ENCODE peak calls at places on chromosomes 11 and 22, in four cellular contexts. B is mucosa of descending colon, C is GM23338, X is suprapubic skin. W is an unnamed sample.
A peak's percentile ranks its signal among the peaks of the same experiment; 100 is the strongest.

GRCh38 chr22:35071784-35072183 is 5.8 kb downstream of the ISX start:
- DNase-seq in B (no peak), C (no peak), X (no peak), W (no peak)

GRCh38 chr11:94493146-94493442 is 550 bp downstream of the MRE11 start:
- DNase-seq in B (no peak), C (no peak), X (no peak), W (no peak)

GRCh38 chr22:43155789-43156188 is 4.4 kb downstream of the TSPO start:
- DNase-seq in B (peak; percentile 64), C (no peak), X (no peak), W (no peak)

GRCh38 chr22:41531422-41531727 is 12.9 kb downstream of the POLR3H start:
- DNase-seq in B (no peak), C (no peak), X (no peak), W (no peak)

GRCh38 chr11:27718346-27718852 is 18.1 kb upstream of the BDNF start:
- DNase-seq in B (no peak), C (peak; percentile 93), X (no peak), W (no peak)

GRCh38 chr22:49056301-49056700 is 771.4 kb downstream of the BRD1 start:
- DNase-seq in B (no peak), C (no peak), X (no peak), W (no peak)

GRCh38 chr11:121479355-121479754 is 26.6 kb upstream of the SORL1-AS1 start:
- DNase-seq in B (no peak), C (peak; percentile 81), X (no peak), W (no peak)

GRCh38 chr11:120125005-120125404 is 12.9 kb downstream of the TRIM29 start:
- DNase-seq in B (peak; percentile 47), C (no peak), X (peak; percentile 83), W (peak; percentile 25)

GRCh38 chr22:48262596-48263430 is 1500.4 kb downstream of the TBC1D22A start:
- DNase-seq in B (no peak), C (no peak), X (peak; percentile 38), W (no peak)

GRCh38 chr22:20604776-20605221 is 97.4 kb downstream of the MED15 start:
- DNase-seq in B (no peak), C (peak; percentile 10), X (no peak), W (no peak)

GRCh38 chr11:118980191-118980881 is 8.8 kb downstream of the FOXR1 start:
- DNase-seq in B (peak; percentile 58), C (peak; percentile 85), X (no peak), W (no peak)

GRCh38 chr11:102495161-102496042 is 35.1 kb downstream of the MMP7 start:
- DNase-seq in B (no peak), C (peak; percentile 90), X (no peak), W (no peak)
- TF ChIP-seq CTCF in B (peak; percentile 51), C (peak; percentile 73), X (peak; percentile 69), W (peak; percentile 74)

GRCh38 chr11:826836-827145 is 928 bp upstream of the CRACR2B start:
- DNase-seq in B (peak; percentile 76), C (no peak), X (no peak), W (no peak)

GRCh38 chr11:824942-825341 is 2.8 kb upstream of the CRACR2B start:
- DNase-seq in B (no peak), C (no peak), X (no peak), W (no peak)

GRCh38 chr11:824292-824880 is 3.3 kb upstream of the CRACR2B start:
- DNase-seq in B (peak; percentile 83), C (no peak), X (no peak), W (no peak)

GRCh38 chr11:827146-827860 is 416 bp upstream of the CRACR2B start:
- DNase-seq in B (peak; percentile 83), C (peak; percentile 87), X (no peak), W (no peak)

GRCh38 chr11:825366-826231 is 2.1 kb upstream of the CRACR2B start:
- DNase-seq in B (peak; percentile 80), C (no peak), X (no peak), W (no peak)
- H3K4me1 ChIP-seq in B (peaks cover 68% of the 10 kb centered on the region), C (peaks cover 20% of the 10 kb centered on the region), X (peaks cover 74% of the 10 kb centered on the region), W (peaks cover 72% of the 10 kb centered on the region)

GRCh38 chr22:22460635-22461034 is 47.9 kb downstream of the ZNF280B start:
- DNase-seq in B (no peak), C (peak; percentile 47), X (no peak), W (no peak)
- TF ChIP-seq CTCF in B (no peak), C (no peak), X (no peak), W (peak; percentile 40)

GRCh38 chr11:1869427-1870325 is 16.8 kb downstream of the LSP1 start:
- DNase-seq in B (peak; percentile 52), C (peak; percentile 31), X (no peak), W (peak; percentile 39)

GRCh38 chr11:1871531-1871930 is 18.6 kb downstream of the LSP1 start:
- DNase-seq in B (peak; percentile 45), C (no peak), X (no peak), W (peak; percentile 38)

GRCh38 chr11:1870721-1871466 is 18.0 kb downstream of the LSP1 start:
- DNase-seq in B (peak; percentile 59), C (peak; percentile 21), X (no peak), W (peak; percentile 74)

GRCh38 chr11:1868636-1869291 is 15.9 kb downstream of the LSP1 start:
- DNase-seq in B (peak; percentile 64), C (no peak), X (no peak), W (peak; percentile 31)

GRCh38 chr11:1870326-1870696 is 17.4 kb downstream of the LSP1 start:
- DNase-seq in B (peak; percentile 46), C (no peak), X (no peak), W (peak; percentile 25)
- H3K4me1 ChIP-seq in B (peaks cover 4% of the 10 kb centered on the region), C (no peaks in the 10 kb centered on the region), X (peaks cover 77% of the 10 kb centered on the region), W (peaks cover 18% of the 10 kb centered on the region)

GRCh38 chr11:445765-446588 is 4.1 kb upstream of the PTDSS2 start:
- DNase-seq in B (peak; percentile 84), C (no peak), X (no peak), W (peak; percentile 49)
- TF ChIP-seq CTCF in B (no peak), C (no peak), X (no peak), W (no peak)

GRCh38 chr22:38316340-38317236 is 645 bp downstream of the CSNK1E start:
- DNase-seq in B (peak; percentile 79), C (peak; percentile 60), X (no peak), W (peak; percentile 77)
- H3K4me1 ChIP-seq in B (peaks cover 20% of the 10 kb centered on the region), C (peaks cover 68% of the 10 kb centered on the region), X (peaks cover 68% of the 10 kb centered on the region), W (peaks cover 57% of the 10 kb centered on the region)

DNA sequence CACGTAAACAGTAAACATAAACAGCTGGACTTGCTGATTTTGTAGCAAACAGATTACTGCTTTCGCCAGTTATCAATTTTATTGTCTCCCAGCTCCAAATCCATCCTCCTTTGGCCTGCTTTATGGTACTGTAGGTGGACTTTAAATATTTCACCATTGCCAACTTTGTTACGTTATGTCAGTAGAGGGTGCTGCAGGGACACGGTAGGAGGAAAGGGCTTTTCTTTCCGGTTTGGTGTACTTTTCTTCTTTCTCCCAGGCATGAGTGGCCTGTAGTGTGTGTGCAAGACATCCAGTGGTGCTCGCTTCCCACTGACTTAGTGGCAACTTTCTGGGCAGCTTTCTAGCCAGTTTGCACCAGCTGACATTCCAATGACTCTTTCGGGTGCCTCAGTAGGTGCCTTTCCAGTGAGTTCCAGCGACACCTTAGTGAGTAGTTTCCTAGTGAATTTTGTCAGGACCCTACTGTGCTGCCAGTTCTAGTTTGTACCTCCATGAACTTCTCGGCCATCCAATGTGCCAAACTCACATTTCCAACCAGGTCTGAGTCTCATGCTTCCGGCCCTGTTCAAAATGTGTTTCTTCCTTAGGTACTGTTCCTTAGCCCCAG is 267.6 kb upstream of the TENM4 start:
- DNase-seq in B (no peak), C (peak; percentile 79), X (no peak), W (no peak)
- TF ChIP-seq CTCF in B (no peak), C (peak; percentile 94), X (no peak), W (peak; percentile 34)